ENCODE peak calls at places on chromosomes 13 and 19, in five cellular contexts. F is GM23338, O is GM12878, A is K562, Z is H1. B is an unnamed sample.

GRCh38 chr19:14383556-14383897 is 2.3 kb downstream of the ADGRE5 start:
- DNase-seq in A (no peak), O (no peak), F (no peak), Z (no peak), B (no peak)

GRCh38 chr19:13159713-13160112 is 9.5 kb downstream of the IER2 start:
- DNase-seq in Z (no peak), F (no peak), O (no peak), A (no peak), B (no peak)

GRCh38 chr19:52687658-52688057 is 47.2 kb downstream of the ZNF611 start:
- DNase-seq in O (no peak), F (no peak), A (no peak), Z (no peak), B (no peak)

GRCh38 chr19:18274303-18274775 is at the start of gene IQCN:
- DNase-seq in F (peak; percentile 74), A (no peak), Z (no peak), O (no peak), B (no peak)

GRCh38 chr13:99654076-99654475 is 152.8 kb downstream of the TM9SF2 start:
- DNase-seq in O (no peak), F (no peak), A (no peak), Z (no peak), B (no peak)

GRCh38 chr13:113448545-113448884 is 4.8 kb downstream of the ADPRHL1 start:
- DNase-seq in F (no peak), A (peak; percentile 11), O (no peak), Z (no peak), B (no peak)

GRCh38 chr19:39400997-39401548 is 5.6 kb upstream of the ZFP36 start:
- DNase-seq in Z (no peak), A (no peak), F (no peak), O (no peak), B (no peak)

GRCh38 chr13:45367358-45367757 is 26.4 kb upstream of the TPT1 start:
- DNase-seq in F (peak; percentile 72), O (peak; percentile 67), Z (no peak), A (peak; percentile 50), B (peak; percentile 79)

GRCh38 chr19:33022472-33023116 is 42.1 kb downstream of the RHPN2 start:
- DNase-seq in O (no peak), A (no peak), Z (peak; percentile 83), F (peak; percentile 93), B (no peak)

DNA sequence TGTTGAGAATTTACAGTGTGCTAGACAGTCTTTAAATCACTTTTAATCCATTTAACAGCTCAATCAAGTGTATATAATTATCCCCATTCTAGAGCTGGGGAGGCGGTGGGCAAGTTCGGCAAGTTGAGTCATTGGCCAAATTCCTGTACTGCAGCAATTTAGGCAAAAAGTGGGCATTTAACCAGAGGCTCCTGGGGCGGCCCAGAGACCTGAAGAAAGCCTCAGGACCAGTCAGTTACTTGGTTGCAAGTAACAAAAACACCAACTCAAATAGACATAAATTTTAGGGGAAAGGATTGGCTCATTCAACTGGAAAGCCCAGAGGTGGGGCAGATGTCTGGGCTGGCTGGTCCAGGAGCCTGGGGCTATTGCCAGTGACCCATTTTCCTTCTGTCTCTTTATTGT is 97.1 kb downstream of the SIPA1L3 start:
- DNase-seq in O (no peak), A (no peak), F (no peak), Z (no peak), B (no peak)
- H3K4me3 ChIP-seq in O (peak overlapping the region; percentile 63), A (no peak overlapping the region), F (peak overlapping the region; percentile 42), Z (peak overlapping the region; percentile 50), B (no peak overlapping the region)

GRCh38 chr13:30997697-30998547 is 65.5 kb downstream of the TEX26 start:
- DNase-seq in A (no peak), Z (no peak), F (no peak), O (no peak), B (no peak)
- TF ChIP-seq EZH2 in A (no peak), Z (no peak), F (no peak), O (no peak), B (no peak)

GRCh38 chr13:41639955-41640780 is 182.8 kb downstream of the RGCC start:
- DNase-seq in F (no peak), O (no peak), Z (no peak), A (no peak), B (peak; percentile 36)
- TF ChIP-seq POLR2AphosphoS5 in F (no peak), O (no peak), Z (no peak), A (no peak), B (no peak)

DNA sequence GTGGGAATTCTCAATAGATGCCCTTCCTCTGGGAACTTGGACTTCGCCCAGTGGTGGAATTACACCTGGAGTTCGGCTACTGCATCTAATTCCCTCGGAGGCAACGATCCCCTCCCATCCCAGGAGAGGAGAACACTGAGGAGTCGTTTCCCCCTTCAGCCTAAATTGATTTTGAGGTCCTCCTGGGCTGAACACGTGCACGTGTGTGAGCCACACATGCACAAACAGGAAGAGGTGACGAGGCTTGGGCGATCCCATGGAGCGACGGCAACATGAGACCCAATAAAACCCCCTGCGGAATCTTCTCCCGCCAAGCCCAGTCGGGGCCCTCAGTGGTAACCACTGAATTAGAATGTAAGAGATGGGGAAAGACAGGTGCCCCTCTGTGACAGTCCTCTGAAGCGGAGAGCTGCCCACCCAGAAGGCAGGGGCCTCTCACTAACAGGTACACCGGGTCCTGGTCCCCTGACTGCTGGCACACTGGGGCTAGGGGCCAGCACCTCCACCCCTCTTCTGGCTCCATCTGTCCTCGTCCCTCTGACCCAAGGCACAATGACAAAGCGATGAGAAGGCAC is 4.5 kb downstream of the MLLT1 start:
- DNase-seq in F (no peak), O (no peak), A (no peak), Z (no peak), B (no peak)
- H3K4me3 ChIP-seq in F (no peak overlapping the region), O (no peak overlapping the region), A (no peak overlapping the region), Z (no peak overlapping the region), B (no peak overlapping the region)